ENCODE peak calls at places on chromosomes 3 and 15, in eight cellular contexts. H is activated CD8-positive, alpha-beta memory T cell treated with anti-CD3 and anti-CD28 coated beads, Interleukin-2, amount 50 U/mL, for 4 hours; G is sciatic nerve; N is NCI-H748 treated with DMSO at 0.1 percent for 48 hours; C is ELR; O is RPMI7951; L is occipital lobe; T is midbrain. E is an unnamed sample.

GRCh38 chr15:84598993-84599392 is 1.8 kb upstream of the ZSCAN2 start:
- DNase-seq in H (no peak), G (peak; percentile 58), N (peak; percentile 15), C (peak; percentile 70), O (peak; percentile 67), L (no peak), T (peak; percentile 50), E (peak; percentile 53)

GRCh38 chr3:179347108-179347382 is 464 bp upstream of the MFN1 start:
- DNase-seq in H (no peak), G (no peak), N (no peak), C (no peak), O (no peak), L (no peak), T (no peak), E (no peak)

GRCh38 chr3:49006591-49007067 is 562 bp upstream of the WDR6 start:
- DNase-seq in H (no peak), G (peak; percentile 81), N (no peak), C (peak; percentile 55), O (peak; percentile 48), L (no peak), T (peak; percentile 30), E (no peak)

GRCh38 chr3:66738625-66739330 is 238.0 kb upstream of the LRIG1 start:
- DNase-seq in H (no peak), G (no peak), N (no peak), C (peak; percentile 13), O (no peak), L (no peak), T (no peak), E (no peak)

GRCh38 chr3:10192953-10193691 is 28.4 kb downstream of the IRAK2 start:
- DNase-seq in H (peak; percentile 55), G (no peak), N (no peak), C (peak; percentile 97), O (peak; percentile 97), L (no peak), T (no peak), E (peak; percentile 95)

GRCh38 chr3:47964740-47965139 is 51.5 kb downstream of the MAP4 start:
- DNase-seq in H (no peak), G (no peak), N (no peak), C (no peak), O (no peak), L (no peak), T (no peak), E (no peak)

GRCh38 chr3:140664111-140664510 is 13.8 kb upstream of the TRIM42 start:
- DNase-seq in H (no peak), G (no peak), N (no peak), C (no peak), O (no peak), L (no peak), T (no peak), E (no peak)

GRCh38 chr3:64185436-64185835 is 39.8 kb downstream of the PRICKLE2 start:
- DNase-seq in H (no peak), G (no peak), N (no peak), C (peak; percentile 59), O (peak; percentile 86), L (no peak), T (no peak), E (no peak)

GRCh38 chr3:155154255-155154654 is 74.1 kb downstream of the MME start:
- DNase-seq in H (no peak), G (no peak), N (no peak), C (no peak), O (peak; percentile 18), L (no peak), T (no peak), E (no peak)

GRCh38 chr3:13046569-13047279 is 26.5 kb downstream of the IQSEC1 start:
- DNase-seq in H (no peak), G (no peak), N (no peak), C (no peak), O (no peak), L (no peak), T (no peak), E (no peak)

GRCh38 chr15:59622289-59622688 is 10.7 kb downstream of the GCNT3 start:
- DNase-seq in H (peak; percentile 38), G (no peak), N (peak; percentile 24), C (peak; percentile 79), O (peak; percentile 63), L (no peak), T (no peak), E (peak; percentile 24)

GRCh38 chr15:89016549-89017041 is 71.7 kb upstream of the ABHD2 start:
- DNase-seq in H (no peak), G (no peak), N (no peak), C (no peak), O (peak; percentile 63), L (peak; percentile 39), T (no peak), E (no peak)

E was measured in HFFc6.